ENCODE peak calls at places on chromosomes 4 and X, in six cellular contexts. U is mesenchymal stem cell, F is Peyer's patch, J is lung, K is tibial nerve, N is tibial artery. T is an unnamed sample. For H3K9me3, the result is how much of the 10 kb centered on the place peaks cover.

GRCh38 chr4:177557416-177557815 is 115.2 kb upstream of the AGA start:
- DNase-seq in K (no peak), U (no peak), N (no peak), J (no peak), F (no peak), T (no peak)

GRCh38 chr4:110793381-110793801 is 170.5 kb upstream of the PITX2 start:
- DNase-seq in J (no peak), K (no peak), F (no peak), N (no peak), U (peak), T (no peak)

GRCh38 chrX:15436220-15436619 is 52.0 kb upstream of the VEGFD start:
- DNase-seq in J (no peak), U (no peak), N (no peak), F (no peak), K (no peak), T (no peak)

GRCh38 chr4:153535735-153536494 is 69.8 kb downstream of the TMEM131L start:
- DNase-seq in U (peak), F (no peak), N (no peak), K (no peak), J (no peak), T (peak)

GRCh38 chr4:124318292-124318691 is 394.2 kb downstream of the ANKRD50 start:
- DNase-seq in N (no peak), U (no peak), K (no peak), J (no peak), F (no peak), T (no peak)

GRCh38 chr4:151250706-151251105 is 26.3 kb upstream of the PRSS48 start:
- DNase-seq in J (no peak), N (no peak), K (no peak), U (no peak), F (no peak), T (peak)

GRCh38 chr4:29046716-29047115 is 1673.5 kb upstream of the PCDH7 start:
- DNase-seq in J (no peak), F (no peak), K (no peak), N (no peak), U (peak), T (no peak)

GRCh38 chr4:7383251-7383650 is 51.5 kb downstream of the PSAPL1 start:
- DNase-seq in J (no peak), U (no peak), K (no peak), N (peak), F (no peak), T (peak)

GRCh38 chr4:184745747-184746531 is 12.0 kb upstream of the CENPU start:
- DNase-seq in N (peak), U (peak), K (peak), J (peak), F (no peak), T (peak)

GRCh38 chr4:57053508-57053907 is 56.7 kb downstream of the IGFBP7 start:
- DNase-seq in U (peak), K (no peak), N (no peak), J (no peak), F (no peak), T (no peak)

GRCh38 chr4:121800638-121800960 is 524 bp upstream of the EXOSC9 start:
- DNase-seq in U (no peak), J (no peak), F (no peak), K (no peak), N (no peak), T (no peak)

GRCh38 chr4:78923459-78924312 is 15.6 kb downstream of the PAQR3 start:
- DNase-seq in F (no peak), U (peak), N (no peak), J (no peak), K (no peak), T (no peak)

GRCh38 chr4:161926033-161926828 is 237.6 kb downstream of the FSTL5 start:
- DNase-seq in U (no peak), F (no peak), K (no peak), J (no peak), N (no peak), T (no peak)

GRCh38 chr4:136637071-136637777 is 895.1 kb downstream of the PCDH18 start:
- DNase-seq in K (no peak), F (no peak), J (no peak), U (peak), N (no peak), T (peak)

GRCh38 chrX:15170927-15171326 is 99.0 kb downstream of the ASB9 start:
- DNase-seq in F (no peak), U (peak), J (no peak), K (no peak), N (no peak), T (no peak)

GRCh38 chr4:185039508-185040273 is 21.4 kb downstream of the HELT start:
- DNase-seq in K (no peak), U (peak), J (peak), F (no peak), N (peak), T (peak)

GRCh38 chr4:111453216-111453615 is 692.0 kb upstream of the FAM241A start:
- DNase-seq in U (no peak), K (no peak), F (no peak), N (no peak), J (no peak), T (no peak)

GRCh38 chrX:68307767-68308166 is 125.5 kb downstream of the OPHN1 start:
- DNase-seq in N (no peak), F (no peak), U (peak), K (no peak), J (no peak), T (no peak)

GRCh38 chr4:61468091-61468720 is 268.1 kb downstream of the ADGRL3 start:
- DNase-seq in N (no peak), U (peak), F (no peak), J (no peak), K (no peak), T (no peak)

GRCh38 chr4:140790765-140791164 is 34.6 kb upstream of the TBC1D9 start:
- DNase-seq in U (no peak), N (peak), K (no peak), F (no peak), J (no peak), T (no peak)

GRCh38 chr4:182807346-182807745 is 109.8 kb downstream of the DCTD start:
- DNase-seq in F (no peak), U (peak), J (no peak), N (no peak), K (no peak), T (no peak)

GRCh38 chr4:10917475-10918103 is 233.0 kb upstream of the CLNK start:
- DNase-seq in N (no peak), K (no peak), U (no peak), J (no peak), F (no peak), T (no peak)

DNA sequence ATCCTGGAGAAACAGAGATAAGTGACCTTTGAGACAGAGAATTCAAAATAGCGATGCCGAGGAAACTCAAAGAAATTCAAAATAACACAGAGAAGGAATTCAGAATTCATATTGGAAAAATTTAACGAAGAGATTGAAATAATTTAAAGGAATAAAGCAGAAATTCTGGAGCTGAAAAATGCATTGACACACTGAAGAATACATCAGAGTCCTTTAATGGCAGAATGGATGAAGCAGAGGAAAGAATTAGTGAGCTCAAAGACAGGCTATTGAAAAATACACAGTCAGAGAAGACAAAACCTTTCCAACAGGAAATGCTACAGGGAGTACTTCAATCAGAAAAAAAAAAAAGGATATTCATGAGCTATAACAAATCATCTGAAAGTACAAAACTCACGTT is 185.8 kb downstream of the PARM1 start:
- DNase-seq in J (no peak), U (no peak), N (no peak), K (no peak), F (no peak), T (no peak)
- H3K9me3 ChIP-seq in J (under half), U (under half), N (under half), K (under half), F (under half), T (under half)

DNA sequence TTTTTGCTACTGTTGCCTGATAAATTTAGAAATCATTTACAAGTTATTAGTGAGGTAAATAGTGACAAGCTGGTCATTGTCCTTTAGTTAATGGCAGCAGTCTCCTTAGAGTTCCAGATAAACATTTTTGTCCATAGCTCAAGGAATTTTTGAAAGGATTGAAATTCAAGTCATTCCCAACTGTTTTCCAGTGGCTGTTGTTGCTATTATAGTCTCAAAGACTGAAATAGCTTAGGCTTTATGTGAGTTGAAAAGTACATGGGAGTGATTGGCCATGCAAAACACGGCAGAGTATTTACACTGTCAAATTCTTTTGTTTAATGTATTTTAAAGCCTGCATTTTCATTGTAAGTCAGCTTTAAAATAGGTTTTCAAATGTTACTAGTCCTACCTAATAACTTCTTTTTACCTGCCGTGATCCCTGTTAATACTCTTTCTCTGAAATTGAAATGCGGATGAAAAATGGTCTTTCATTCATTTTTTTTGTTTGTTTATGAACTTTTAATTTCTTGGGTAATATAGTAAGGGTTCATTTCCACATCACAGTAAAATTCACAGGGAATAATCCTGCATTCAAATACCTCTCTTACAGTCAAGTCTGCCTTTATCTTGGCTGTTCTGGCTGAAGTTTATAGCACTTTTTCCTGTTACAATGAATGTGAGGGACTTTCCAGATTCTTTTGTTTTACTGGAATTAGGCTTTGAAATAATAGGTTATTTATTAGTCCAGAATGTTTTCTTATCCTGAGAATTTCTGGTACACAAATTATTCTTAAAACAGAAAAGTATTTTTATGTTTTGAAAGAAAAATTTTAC is 85.1 kb downstream of the PDLIM5 start:
- DNase-seq in N (no peak), U (no peak), J (no peak), F (no peak), K (no peak), T (no peak)
- H3K27ac ChIP-seq in N (peak), U (no peak), J (no peak), F (no peak), K (no peak), T (no peak)

DNA sequence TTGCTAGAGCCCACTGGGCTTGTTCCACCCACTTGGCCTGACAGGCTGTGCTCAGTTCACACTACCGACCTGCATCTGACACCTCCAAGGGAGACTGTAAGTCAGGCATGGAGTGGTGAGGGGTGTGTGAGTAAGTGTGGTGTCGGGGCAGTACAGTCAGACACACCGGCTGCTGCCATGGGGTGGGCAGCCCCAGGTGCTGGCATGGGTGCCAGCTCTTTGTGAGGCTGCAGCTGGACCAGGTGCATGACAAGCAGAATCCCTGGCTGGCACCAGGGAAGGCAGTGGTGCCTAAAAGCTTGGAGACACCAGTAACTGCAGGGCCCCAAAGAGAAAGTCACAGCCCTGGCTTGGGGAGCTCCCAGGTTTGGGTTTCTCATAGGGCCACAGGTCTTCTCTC is 665.0 kb downstream of the SH3BGRL start:
- DNase-seq in N (no peak), J (no peak), F (no peak), U (no peak), K (no peak), T (no peak)
- H3K9me3 ChIP-seq in N (under half), J (under half), F (under half), U (under half), K (under half), T (under half)

GRCh38 chr4:168151313-168151712 is 59.0 kb downstream of the ANXA10 start:
- DNase-seq in N (no peak), F (no peak), J (no peak), U (no peak), K (no peak), T (no peak)

GRCh38 chr4:168154546-168155277 is 62.4 kb downstream of the ANXA10 start:
- DNase-seq in N (no peak), F (no peak), K (no peak), U (no peak), J (no peak), T (no peak)

GRCh38 chr4:168152837-168153500 is 60.6 kb downstream of the ANXA10 start:
- DNase-seq in U (no peak), F (no peak), N (no peak), J (no peak), K (no peak), T (no peak)

GRCh38 chr4:168150651-168151050 is 58.3 kb downstream of the ANXA10 start:
- DNase-seq in F (no peak), J (no peak), U (no peak), K (no peak), N (no peak), T (no peak)

GRCh38 chr4:168153596-168154440 is 61.5 kb downstream of the ANXA10 start:
- DNase-seq in N (peak), K (peak), F (peak), J (peak), U (peak), T (peak)
- H3K27ac ChIP-seq in N (no peak), K (no peak), F (no peak), J (no peak), U (no peak), T (no peak)